ENCODE peak calls at places on chromosomes 4 and X, in six cellular contexts. Z is adrenal gland; E is activated T-helper 1 cell treated with anti-CD3 and anti-CD28 coated beads, Interleukin-2, amount 50 U/mL, for 16 hours; D is Calu3; B is nephron progenitor cell; S is type B pancreatic cell. J is an unnamed sample.

GRCh38 chr4:18593297-18594002 is 571.9 kb upstream of the LCORL start:
- DNase-seq in Z (peak), E (peak), D (peak), B (peak), S (peak), J (peak)

GRCh38 chrX:70452143-70452733 is 7.6 kb downstream of the DLG3 start:
- DNase-seq in Z (peak), E (no peak), D (peak), B (peak), S (no peak), J (peak)

GRCh38 chr4:8905236-8905772 is 33.7 kb upstream of the HMX1 start:
- DNase-seq in Z (no peak), E (no peak), D (no peak), B (no peak), S (no peak), J (no peak)

GRCh38 chr4:24771241-24771640 is 24.1 kb upstream of the SOD3 start:
- DNase-seq in Z (no peak), E (no peak), D (no peak), B (no peak), S (no peak), J (no peak)

GRCh38 chr4:113610542-113610941 is 151.0 kb downstream of the CAMK2D start:
- DNase-seq in Z (no peak), E (no peak), D (no peak), B (no peak), S (no peak), J (no peak)

GRCh38 chrX:66731398-66731797 is 92.5 kb upstream of the EDA2R start:
- DNase-seq in Z (no peak), E (no peak), D (no peak), B (peak), S (no peak), J (no peak)

GRCh38 chr4:73967891-73968290 is 13.9 kb downstream of the PF4 start:
- DNase-seq in Z (no peak), E (no peak), D (no peak), B (no peak), S (no peak), J (no peak)

GRCh38 chrX:120761810-120762209 is 113.9 kb downstream of the CT47B1 start:
- DNase-seq in Z (no peak), E (no peak), D (no peak), B (no peak), S (no peak), J (no peak)

GRCh38 chrX:145393702-145394235 is 146.5 kb downstream of the SPANXN1 start:
- DNase-seq in Z (no peak), E (no peak), D (no peak), B (no peak), S (no peak), J (no peak)

GRCh38 chrX:23817979-23818336 is 35.0 kb downstream of the SAT1 start:
- DNase-seq in Z (no peak), E (no peak), D (no peak), B (no peak), S (no peak), J (no peak)

GRCh38 chr4:113384600-113384999 is 335.1 kb downstream of the ANK2 start:
- DNase-seq in Z (no peak), E (no peak), D (no peak), B (no peak), S (no peak), J (no peak)

J was measured in colonic mucosa.